ENCODE peak calls at places on chromosomes 11 and 22, in six cellular contexts. L is heart right ventricle, Y is AG04450, M is psoas muscle, R is PC-9, I is left ventricle myocardium inferior. U is an unnamed sample. For H3K9me3 and H3K27me3, the result is how much of the 10 kb centered on the place peaks cover.

GRCh38 chr11:19714093-19714386 is 1.4 kb downstream of the NAV2 start:
- DNase-seq in L (no peak), Y (no peak), M (no peak), R (no peak), I (no peak), U (peak)

GRCh38 chr11:26730711-26731460 is 9.0 kb upstream of the SLC5A12 start:
- DNase-seq in L (no peak), Y (no peak), M (no peak), R (no peak), I (no peak), U (no peak)

GRCh38 chr11:96324912-96325311 is 18.1 kb downstream of the MAML2 start:
- DNase-seq in L (no peak), Y (no peak), M (no peak), R (peak), I (no peak), U (no peak)

GRCh38 chr22:50572965-50573364 is 5.3 kb downstream of the CPT1B start:
- DNase-seq in L (no peak), Y (no peak), M (no peak), R (no peak), I (no peak), U (no peak)

GRCh38 chr11:96256213-96256580 is 86.8 kb downstream of the MAML2 start:
- DNase-seq in L (no peak), Y (no peak), M (no peak), R (no peak), I (no peak), U (no peak)

GRCh38 chr11:11977206-11977938 is 31.1 kb downstream of the DKK3 start:
- DNase-seq in L (peak), Y (peak), M (peak), R (peak), I (peak), U (peak)

GRCh38 chr11:1987024-1987423 is 10.6 kb downstream of the H19 start:
- DNase-seq in L (no peak), Y (no peak), M (no peak), R (no peak), I (no peak), U (no peak)

GRCh38 chr11:44301856-44302231 is 8.1 kb downstream of the ALX4 start:
- DNase-seq in L (no peak), Y (no peak), M (no peak), R (peak), I (no peak), U (no peak)

GRCh38 chr11:94771390-94771789 is 3.2 kb downstream of the AMOTL1 start:
- DNase-seq in L (no peak), Y (no peak), M (no peak), R (peak), I (no peak), U (no peak)

GRCh38 chr11:126929186-126930085 is 71.1 kb downstream of the KIRREL3 start:
- DNase-seq in L (no peak), Y (no peak), M (no peak), R (no peak), I (no peak), U (no peak)

GRCh38 chr11:17593466-17594245 is 46.6 kb downstream of the OTOG start:
- DNase-seq in L (no peak), Y (no peak), M (no peak), R (no peak), I (no peak), U (no peak)

GRCh38 chr11:91717169-91717568 is 507.4 kb upstream of the FAT3 start:
- DNase-seq in L (no peak), Y (no peak), M (no peak), R (no peak), I (no peak), U (no peak)

GRCh38 chr11:124944565-124944964 is 8.7 kb upstream of the HEPACAM start:
- DNase-seq in L (no peak), Y (no peak), M (no peak), R (no peak), I (no peak), U (no peak)

GRCh38 chr11:124941703-124942102 is 5.9 kb upstream of the HEPACAM start:
- DNase-seq in L (no peak), Y (no peak), M (no peak), R (no peak), I (no peak), U (no peak)

GRCh38 chr11:124943731-124944130 is 7.9 kb upstream of the HEPACAM start:
- DNase-seq in L (no peak), Y (no peak), M (no peak), R (no peak), I (no peak), U (no peak)

GRCh38 chr11:124943242-124943641 is 7.4 kb upstream of the HEPACAM start:
- DNase-seq in L (no peak), Y (no peak), M (no peak), R (no peak), I (no peak), U (no peak)

GRCh38 chr11:124942446-124943202 is 6.8 kb upstream of the HEPACAM start:
- DNase-seq in L (no peak), Y (no peak), M (no peak), R (no peak), I (no peak), U (no peak)
- H3K9me3 ChIP-seq in L (under half), Y (under half), M (under half), R (under half), I (under half), U (under half)

DNA sequence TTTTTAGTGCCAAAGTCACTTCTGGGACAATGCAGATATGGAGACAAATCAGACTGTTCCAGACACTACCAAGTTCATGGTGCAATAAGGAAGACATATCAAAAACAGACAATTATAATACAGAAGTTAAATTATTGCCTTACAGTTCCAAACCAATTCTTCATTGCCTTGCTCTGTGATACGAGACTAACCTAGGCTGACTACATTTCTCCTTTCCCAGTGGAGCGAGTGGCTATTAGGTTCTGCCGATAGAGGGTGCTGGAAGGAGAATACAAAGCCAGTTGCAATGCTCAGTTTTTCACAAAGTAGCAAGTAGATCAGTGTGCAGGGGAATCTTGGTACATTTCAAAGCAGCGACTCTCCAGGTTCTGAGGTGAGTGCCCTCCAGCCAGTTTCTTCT is 67.8 kb downstream of the FAM168A start:
- DNase-seq in L (no peak), Y (no peak), M (no peak), R (no peak), I (no peak), U (no peak)
- TF ChIP-seq CTCF in L (no peak), Y (peak), M (no peak), R (no peak), I (peak), U (peak)

GRCh38 chr11:13015753-13016152 is 6.6 kb downstream of the RASSF10 start:
- DNase-seq in L (no peak), Y (no peak), M (no peak), R (no peak), I (no peak), U (no peak)
- H3K27me3 ChIP-seq in L (half or more), Y (half or more), M (under half), R (under half), I (half or more), U (under half)

DNA sequence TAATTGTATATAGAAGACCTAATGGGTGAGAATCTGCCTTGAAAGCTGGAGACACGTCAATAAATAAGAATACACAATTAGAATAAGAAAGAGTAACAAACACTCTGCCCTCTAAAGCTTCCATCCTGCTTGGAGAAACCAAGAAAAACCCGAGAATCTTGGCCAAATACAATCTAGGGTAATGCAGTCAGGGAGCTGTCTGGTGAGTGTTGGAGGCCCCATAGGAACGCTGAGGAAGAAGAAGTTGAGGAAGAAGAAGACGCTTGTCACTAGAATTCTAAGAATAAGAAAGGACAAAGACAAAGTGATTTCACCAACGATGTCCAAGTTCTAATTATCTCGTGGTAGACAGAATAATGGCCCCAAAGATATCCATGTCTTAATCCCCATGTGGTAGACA is 4485.9 kb upstream of the OR11H1 start:
- DNase-seq in L (no peak), Y (no peak), M (no peak), R (no peak), I (no peak), U (no peak)
- H3K9me3 ChIP-seq in L (under half), Y (under half), M (under half), R (under half), I (half or more), U (under half)

GRCh38 chr22:20115691-20116375 is at the start of gene RANBP1:
- DNase-seq in L (peak), Y (no peak), M (peak), R (no peak), I (peak), U (no peak)
- TF ChIP-seq CTCF in L (no peak), Y (no peak), M (no peak), R (no peak), I (no peak), U (no peak)

GRCh38 chr22:26127126-26127525 is 42.1 kb upstream of the SEZ6L start:
- DNase-seq in L (no peak), Y (no peak), M (no peak), R (no peak), I (no peak), U (no peak)

GRCh38 chr22:26124991-26125725 is 44.1 kb upstream of the SEZ6L start:
- DNase-seq in L (no peak), Y (no peak), M (no peak), R (no peak), I (no peak), U (no peak)

GRCh38 chr22:26122920-26123468 is 46.3 kb upstream of the SEZ6L start:
- DNase-seq in L (no peak), Y (no peak), M (no peak), R (no peak), I (no peak), U (no peak)
- H3K27me3 ChIP-seq in L (under half), Y (under half), M (under half), R (under half), I (half or more), U (under half)

DNA sequence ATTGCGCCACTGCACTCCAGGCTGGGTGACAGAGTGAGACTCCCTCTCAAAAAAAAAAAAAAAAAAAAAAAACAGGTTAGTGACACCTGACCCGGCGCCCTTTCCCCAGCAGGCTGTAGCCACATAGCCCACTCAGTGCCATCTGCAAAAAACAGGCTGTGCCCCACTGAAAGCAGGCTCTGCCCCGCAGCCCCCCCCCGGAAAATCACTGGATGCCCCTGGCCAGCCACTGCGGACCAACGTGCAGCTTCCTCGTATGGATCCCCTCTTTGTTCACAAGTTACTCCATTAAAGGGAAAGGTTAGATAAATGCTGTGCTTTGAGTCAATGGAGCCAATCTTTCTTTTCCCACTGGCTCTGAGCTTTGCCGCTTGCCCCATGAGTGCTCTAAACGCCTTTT is 660.3 kb downstream of the TBC1D22A start:
- DNase-seq in L (no peak), Y (no peak), M (no peak), R (no peak), I (no peak), U (no peak)
- H3K9me3 ChIP-seq in L (under half), Y (under half), M (under half), R (under half), I (under half), U (under half)

DNA sequence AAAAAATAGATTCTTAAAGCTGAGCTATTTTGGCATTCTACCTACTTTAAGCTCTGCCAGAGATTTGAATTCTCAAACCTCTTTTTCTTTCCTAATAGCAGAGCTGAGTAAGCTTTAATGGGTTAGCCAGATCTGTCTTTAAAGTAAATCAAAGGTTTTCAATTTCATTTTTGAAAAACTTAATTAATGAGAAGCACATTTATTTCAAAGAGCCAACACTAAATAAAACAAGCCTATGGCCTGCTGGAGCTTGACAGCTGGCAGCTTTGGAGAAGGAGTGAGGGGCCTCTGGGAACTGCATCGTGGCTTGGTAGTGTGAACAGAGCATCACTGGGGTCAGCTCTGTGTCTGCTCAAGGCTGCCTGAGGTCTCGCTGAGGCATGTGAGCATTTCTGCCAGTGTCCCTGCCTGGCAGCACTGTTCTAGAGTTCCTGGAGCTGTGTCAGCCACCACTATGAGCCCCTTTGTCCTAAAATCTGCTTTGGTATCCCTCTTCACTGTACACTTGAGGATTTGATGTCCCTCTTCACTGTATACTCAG is 50.4 kb upstream of the PRSS23 start:
- DNase-seq in L (no peak), Y (no peak), M (no peak), R (no peak), I (no peak), U (no peak)
- TF ChIP-seq CTCF in L (no peak), Y (no peak), M (no peak), R (no peak), I (no peak), U (no peak)

U was measured in Panc1.